ENCODE peak calls at places on chromosomes 12 and 14, in five cellular contexts. Q, Y, T, J and E are unnamed samples.

GRCh38 chr14:64612021-64612380 is 62.2 kb downstream of the PPP1R36 start:
- DNase-seq in Q (no peak), Y (peak), T (peak), J (no peak), E (no peak)

GRCh38 chr12:4984971-4985370 is 58.7 kb upstream of the KCNA5 start:
- DNase-seq in T (no peak), Q (no peak), Y (no peak), J (peak), E (no peak)

GRCh38 chr14:103518416-103519042 is 4.1 kb downstream of the CKB start:
- DNase-seq in Y (peak), J (peak), Q (peak), T (peak), E (no peak)

GRCh38 chr14:66206554-66206953 is 279.6 kb upstream of the CCDC196 start:
- DNase-seq in T (no peak), J (no peak), Q (no peak), Y (no peak), E (no peak)

GRCh38 chr12:44162961-44163360 is 327.1 kb downstream of the TMEM117 start:
- DNase-seq in J (no peak), Y (no peak), T (no peak), Q (no peak), E (no peak)

GRCh38 chr14:81275995-81276698 is 55.4 kb upstream of the GTF2A1 start:
- DNase-seq in T (no peak), Q (no peak), Y (no peak), J (no peak), E (no peak)

GRCh38 chr14:69137456-69138188 is 15.3 kb downstream of the DCAF5 start:
- DNase-seq in T (peak), Q (no peak), Y (no peak), J (no peak), E (no peak)

GRCh38 chr12:49979061-49979586 is 6.4 kb downstream of the AQP6 start:
- DNase-seq in T (no peak), Y (no peak), J (peak), Q (no peak), E (no peak)

GRCh38 chr12:28710882-28711281 is 438.2 kb upstream of the FAR2 start:
- DNase-seq in T (peak), Y (peak), Q (no peak), J (no peak), E (no peak)

GRCh38 chr12:94266796-94267529 is 118.6 kb downstream of the PLXNC1 start:
- DNase-seq in Q (no peak), J (no peak), T (peak), Y (no peak), E (no peak)

GRCh38 chr12:31412292-31412801 is 86.4 kb upstream of the SINHCAF start:
- DNase-seq in T (no peak), Q (no peak), J (no peak), Y (no peak), E (no peak)

GRCh38 chr12:109599087-109599486 is 25.5 kb downstream of the MVK start:
- DNase-seq in T (no peak), Q (no peak), J (no peak), Y (no peak), E (no peak)

GRCh38 chr12:12779529-12779928 is 5.9 kb upstream of the APOLD1 start:
- DNase-seq in T (peak), Q (no peak), J (no peak), Y (peak), E (no peak)

GRCh38 chr14:95463173-95463901 is 53.1 kb downstream of the SYNE3 start:
- DNase-seq in T (no peak), J (no peak), Q (peak), Y (peak), E (no peak)

GRCh38 chr14:24692382-24693352 is 58.7 kb upstream of the GZMB start:
- DNase-seq in J (no peak), Q (peak), Y (no peak), T (no peak), E (no peak)

GRCh38 chr14:39175445-39176262 is 600 bp downstream of the PNN start:
- DNase-seq in T (peak), Q (no peak), J (no peak), Y (no peak), E (no peak)

GRCh38 chr14:61113561-61113960 is 132.5 kb downstream of the SLC38A6 start:
- DNase-seq in J (no peak), T (no peak), Q (no peak), Y (no peak), E (no peak)

GRCh38 chr12:59780605-59781135 is 184.8 kb downstream of the SLC16A7 start:
- DNase-seq in Q (no peak), T (peak), Y (peak), J (peak), E (no peak)

GRCh38 chr14:92135269-92135668 is 13.5 kb downstream of the CPSF2 start:
- DNase-seq in Y (no peak), T (peak), J (peak), Q (no peak), E (no peak)

GRCh38 chr12:129257526-129257925 is 404.2 kb downstream of the GLT1D1 start:
- DNase-seq in T (no peak), J (no peak), Y (no peak), Q (no peak), E (no peak)

GRCh38 chr12:25533150-25533549 is 19.9 kb downstream of the LMNTD1 start:
- DNase-seq in Y (no peak), Q (no peak), J (no peak), T (no peak), E (no peak)

GRCh38 chr14:90093942-90094595 is 32.3 kb downstream of the KCNK13 start:
- DNase-seq in T (peak), Y (peak), Q (peak), J (no peak), E (no peak)

GRCh38 chr12:122023339-122024131 is 1.9 kb downstream of the BCL7A start:
- DNase-seq in J (peak), T (peak), Q (no peak), Y (no peak), E (no peak)

GRCh38 chr12:120687570-120688289 is 781 bp downstream of the MLEC start:
- DNase-seq in J (no peak), Y (no peak), T (peak), Q (peak), E (no peak)

GRCh38 chr12:122423258-122424165 is 1.0 kb upstream of the CLIP1 start:
- DNase-seq in T (no peak), Q (peak), Y (peak), J (peak), E (no peak)

GRCh38 chr12:4164591-4165558 is 108.7 kb upstream of the CCND2 start:
- DNase-seq in Q (peak), T (peak), J (no peak), Y (peak), E (no peak)

GRCh38 chr12:110371408-110372055 is 32.0 kb downstream of the ANAPC7 start:
- DNase-seq in Q (no peak), T (no peak), Y (no peak), J (no peak), E (no peak)

GRCh38 chr14:67579040-67579439 is 21.0 kb downstream of the PIGH start:
- DNase-seq in Y (no peak), J (no peak), Q (no peak), T (no peak), E (no peak)

GRCh38 chr12:3267690-3268089 is 190.5 kb downstream of the TSPAN9 start:
- DNase-seq in Y (no peak), J (no peak), T (no peak), Q (no peak), E (no peak)

GRCh38 chr14:99057684-99058083 is 214.3 kb downstream of the BCL11B start:
- DNase-seq in T (no peak), J (no peak), Y (no peak), Q (no peak), E (no peak)

GRCh38 chr14:36057452-36058142 is 118.9 kb downstream of the PTCSC3 start:
- DNase-seq in J (no peak), Q (no peak), Y (peak), T (no peak), E (no peak)

GRCh38 chr12:3838065-3838464 is 35.1 kb downstream of the PARP11 start:
- DNase-seq in J (no peak), Q (no peak), Y (no peak), T (no peak), E (no peak)

GRCh38 chr12:53212931-53213330 is 5.9 kb upstream of the ITGB7 start:
- DNase-seq in Y (no peak), J (no peak), Q (no peak), T (no peak), E (no peak)

GRCh38 chr12:53051881-53052412 is 2.1 kb downstream of the TNS2 start:
- DNase-seq in J (no peak), Y (no peak), Q (no peak), T (no peak), E (peak)

GRCh38 chr14:68032154-68032553 is 212.6 kb downstream of the RAD51B start:
- DNase-seq in T (no peak), Q (no peak), J (no peak), Y (no peak), E (no peak)

GRCh38 chr14:29536886-29537511 is 390.6 kb downstream of the PRKD1 start:
- DNase-seq in Y (no peak), T (peak), Q (no peak), J (peak), E (no peak)

GRCh38 chr12:129064201-129064881 is 211.1 kb downstream of the GLT1D1 start:
- DNase-seq in Y (no peak), J (no peak), Q (no peak), T (no peak), E (no peak)

GRCh38 chr12:89825591-89826449 is 117.2 kb upstream of the ATP2B1 start:
- DNase-seq in Y (peak), Q (no peak), T (peak), J (no peak), E (no peak)

GRCh38 chr12:76266797-76267196 is 81.4 kb downstream of the BBS10 start:
- DNase-seq in J (no peak), Q (no peak), T (peak), Y (peak), E (no peak)